ENCODE peak calls at places on chromosomes 13 and 19, in ten cellular contexts. G is T-helper 9 cell; F is fibroblast of villous mesenchyme; L is CD8-positive, alpha-beta T cell; I is NCI-H1436 treated with DMSO at 0.1 percent for 48 hours; Q is pancreas; N is fibroblast of lung; Z is left colon; D is cardiac fibroblast; E is activated CD4-positive, CD25-positive, alpha-beta regulatory T cell. U is an unnamed sample.

GRCh38 chr19:54188224-54188871 is 1.0 kb downstream of the MBOAT7 start:
- DNase-seq in Z (peak), I (no peak), Q (no peak), N (peak), E (no peak), G (peak), L (no peak), D (peak), F (peak), U (no peak)

GRCh38 chr19:40623403-40624239 is 22.5 kb downstream of the LTBP4 start:
- DNase-seq in D (peak), Q (no peak), F (no peak), E (no peak), G (no peak), N (peak), Z (peak), L (no peak), I (no peak), U (peak)

GRCh38 chr13:53732664-53733063 is 704.1 kb downstream of the OLFM4 start:
- DNase-seq in Q (peak), F (no peak), I (no peak), D (no peak), N (no peak), L (no peak), E (no peak), Z (no peak), G (no peak), U (no peak)

GRCh38 chr13:113088691-113089020 is 16.9 kb upstream of the F7 start:
- DNase-seq in G (no peak), N (no peak), F (no peak), Q (no peak), L (no peak), E (no peak), Z (no peak), D (no peak), I (no peak), U (no peak)

GRCh38 chr13:110232756-110233155 is 74.2 kb downstream of the COL4A1 start:
- DNase-seq in L (no peak), G (no peak), N (no peak), E (no peak), F (no peak), Q (no peak), D (peak), Z (no peak), I (no peak), U (no peak)

GRCh38 chr19:19111967-19112580 is 26.2 kb downstream of the TMEM161A start:
- DNase-seq in I (no peak), D (no peak), F (no peak), Z (no peak), L (no peak), E (no peak), G (no peak), Q (no peak), N (no peak), U (no peak)

GRCh38 chr13:36115306-36115705 is 15.9 kb downstream of the DCLK1 start:
- DNase-seq in I (no peak), Q (no peak), N (no peak), D (no peak), L (no peak), E (no peak), G (no peak), F (no peak), Z (no peak), U (no peak)

GRCh38 chr19:39264306-39265290 is 3.6 kb upstream of the IFNL2 start:
- DNase-seq in F (no peak), Z (no peak), Q (no peak), E (no peak), I (no peak), N (peak), G (no peak), D (peak), L (no peak), U (peak)

GRCh38 chr13:107968470-107968869 is 246.9 kb downstream of the LIG4 start:
- DNase-seq in E (no peak), Z (no peak), I (no peak), F (no peak), D (no peak), Q (no peak), N (no peak), G (no peak), L (no peak), U (no peak)

U was measured in NCI-H69.